ENCODE peak calls at places on chromosomes 1 and 21, in six cellular contexts. X is Panc1, G is RWPE2, O is IMR-90, D is psoas muscle, M is foreskin keratinocyte. I is an unnamed sample.

GRCh38 chr1:150142083-150142482 is 7.6 kb upstream of the PLEKHO1 start:
- DNase-seq in X (no peak), G (no peak), O (no peak), M (no peak), D (no peak), I (no peak)

GRCh38 chr1:66712819-66713218 is 39.4 kb upstream of the DYNLT5 start:
- DNase-seq in M (no peak), X (no peak), O (no peak), G (no peak), D (no peak), I (no peak)

GRCh38 chr1:2233997-2234761 is 6.1 kb downstream of the SKI start:
- DNase-seq in X (no peak), O (peak; percentile 87), G (peak; percentile 95), M (peak; percentile 55), D (peak; percentile 96), I (peak; percentile 67)

GRCh38 chr1:247228133-247228532 is 27.7 kb upstream of the VN1R5 start:
- DNase-seq in O (peak; percentile 45), D (no peak), X (no peak), G (no peak), M (peak; percentile 15), I (no peak)

GRCh38 chr1:231335663-231336602 is 1.7 kb downstream of the EXOC8 start:
- DNase-seq in X (no peak), O (no peak), M (no peak), G (no peak), D (peak; percentile 33), I (no peak)

GRCh38 chr21:46284077-46284644 is 1.2 kb downstream of the MCM3AP start:
- DNase-seq in M (no peak), D (no peak), X (no peak), O (no peak), G (no peak), I (peak; percentile 50)

GRCh38 chr1:113538225-113538624 is 147.9 kb downstream of the MAGI3 start:
- DNase-seq in O (no peak), D (no peak), X (no peak), M (peak; percentile 64), G (no peak), I (no peak)

GRCh38 chr1:37945743-37946702 is 830 bp downstream of the INPP5B start:
- DNase-seq in O (peak; percentile 95), M (no peak), G (no peak), D (peak; percentile 78), X (no peak), I (peak; percentile 60)

GRCh38 chr1:30532621-30533020 is 190.8 kb downstream of the MATN1 start:
- DNase-seq in X (no peak), M (no peak), O (no peak), D (no peak), G (no peak), I (no peak)

GRCh38 chr1:199778324-199778955 is 249.1 kb upstream of the NR5A2 start:
- DNase-seq in D (no peak), X (no peak), G (no peak), M (no peak), O (no peak), I (peak; percentile 19)

GRCh38 chr1:19257178-19257914 is 5.7 kb downstream of the MRTO4 start:
- DNase-seq in O (no peak), M (no peak), X (no peak), D (no peak), G (no peak), I (no peak)

GRCh38 chr1:22537441-22538139 is 25.7 kb upstream of the EPHA8 start:
- DNase-seq in G (no peak), D (no peak), X (no peak), M (no peak), O (no peak), I (no peak)

GRCh38 chr1:18794561-18794960 is 64.9 kb downstream of the TAS1R2 start:
- DNase-seq in M (no peak), D (no peak), X (no peak), O (no peak), G (no peak), I (no peak)

GRCh38 chr1:86648255-86648654 is 56.1 kb upstream of the SH3GLB1 start:
- DNase-seq in X (peak; percentile 70), D (no peak), M (peak; percentile 81), G (no peak), O (peak; percentile 80), I (no peak)

GRCh38 chr1:180386740-180387367 is 115.5 kb downstream of the ACBD6 start:
- DNase-seq in G (no peak), O (peak; percentile 34), D (no peak), X (no peak), M (no peak), I (no peak)
- TF ChIP-seq CTCF in G (no peak), O (no peak), D (no peak), X (no peak), M (no peak), I (no peak)

GRCh38 chr1:147758379-147759100 is 1.9 kb downstream of the GJA5 start:
- DNase-seq in G (no peak), M (no peak), O (no peak), X (no peak), D (no peak), I (no peak)
- H3K4me1 ChIP-seq in G (peaks cover 35% of the 10 kb centered on the region), M (peaks cover 9% of the 10 kb centered on the region), O (no peaks in the 10 kb centered on the region), X (no peaks in the 10 kb centered on the region), D (peaks cover 22% of the 10 kb centered on the region), I (no peaks in the 10 kb centered on the region)

GRCh38 chr1:52970149-52970548 is 43.1 kb downstream of the SCP2 start:
- DNase-seq in X (no peak), G (no peak), M (no peak), O (peak; percentile 20), D (no peak), I (no peak)
- TF ChIP-seq CTCF in X (no peak), G (peak; percentile 36), M (peak; percentile 49), O (peak; percentile 20), D (peak; percentile 15), I (no peak)

GRCh38 chr1:88175631-88176226 is 508.3 kb upstream of the PKN2 start:
- DNase-seq in O (peak; percentile 30), X (no peak), M (peak; percentile 30), D (no peak), G (no peak), I (peak; percentile 61)
- H3K4me1 ChIP-seq in O (no peaks in the 10 kb centered on the region), X (no peaks in the 10 kb centered on the region), M (no peaks in the 10 kb centered on the region), D (no peaks in the 10 kb centered on the region), G (no peaks in the 10 kb centered on the region), I (no peaks in the 10 kb centered on the region)

I was measured in colonic mucosa.